ENCODE peak calls at places on chromosomes 7 and 10, in ten cellular contexts. One of them, this sample, is unnamed.

GRCh38 chr10:90604636-90605035 is 253.2 kb downstream of the HTR7 start:
- DNase-seq in iris pigment epithelial cell: no peak
- DNase-seq in activated naive CD8-positive, alpha-beta T cell treated with anti-CD3 and anti-CD28 coated beads, Interleukin-2, amount 50 U/mL, for 24 hours: no peak
- DNase-seq in posterior vena cava: no peak
- DNase-seq in mucosa of descending colon: no peak
- DNase-seq in GM19239: no peak
- DNase-seq in hippocampal formation: no peak
- DNase-seq in WERI-Rb-1: no peak
- DNase-seq in activated T-cell treated with anti-CD3 and anti-CD28 coated beads for 4 hours: no peak
- DNase-seq in dermis microvascular lymphatic vessel endothelial cell: no peak
- DNase-seq in this sample: no peak

GRCh38 chr10:32298066-32298812 is 48.7 kb downstream of the EPC1 start:
- DNase-seq in iris pigment epithelial cell: peak
- DNase-seq in activated naive CD8-positive, alpha-beta T cell treated with anti-CD3 and anti-CD28 coated beads, Interleukin-2, amount 50 U/mL, for 24 hours: no peak
- DNase-seq in posterior vena cava: no peak
- DNase-seq in mucosa of descending colon: no peak
- DNase-seq in GM19239: no peak
- DNase-seq in hippocampal formation: no peak
- DNase-seq in WERI-Rb-1: no peak
- DNase-seq in activated T-cell treated with anti-CD3 and anti-CD28 coated beads for 4 hours: no peak
- DNase-seq in dermis microvascular lymphatic vessel endothelial cell: no peak
- DNase-seq in this sample: no peak

GRCh38 chr7:27906385-27907091 is 166.6 kb downstream of the TAX1BP1 start:
- DNase-seq in iris pigment epithelial cell: no peak
- DNase-seq in activated naive CD8-positive, alpha-beta T cell treated with anti-CD3 and anti-CD28 coated beads, Interleukin-2, amount 50 U/mL, for 24 hours: no peak
- DNase-seq in posterior vena cava: no peak
- DNase-seq in mucosa of descending colon: no peak
- DNase-seq in GM19239: no peak
- DNase-seq in hippocampal formation: no peak
- DNase-seq in WERI-Rb-1: no peak
- DNase-seq in activated T-cell treated with anti-CD3 and anti-CD28 coated beads for 4 hours: no peak
- DNase-seq in dermis microvascular lymphatic vessel endothelial cell: no peak
- DNase-seq in this sample: no peak

GRCh38 chr7:101739757-101740398 is 77.5 kb upstream of the CUX1 start:
- DNase-seq in iris pigment epithelial cell: no peak
- DNase-seq in activated naive CD8-positive, alpha-beta T cell treated with anti-CD3 and anti-CD28 coated beads, Interleukin-2, amount 50 U/mL, for 24 hours: no peak
- DNase-seq in posterior vena cava: no peak
- DNase-seq in mucosa of descending colon: no peak
- DNase-seq in GM19239: no peak
- DNase-seq in hippocampal formation: no peak
- DNase-seq in WERI-Rb-1: no peak
- DNase-seq in activated T-cell treated with anti-CD3 and anti-CD28 coated beads for 4 hours: no peak
- DNase-seq in dermis microvascular lymphatic vessel endothelial cell: no peak
- DNase-seq in this sample: no peak

GRCh38 chr10:61973169-61973568 is 71.7 kb downstream of the ARID5B start:
- DNase-seq in iris pigment epithelial cell: no peak
- DNase-seq in activated naive CD8-positive, alpha-beta T cell treated with anti-CD3 and anti-CD28 coated beads, Interleukin-2, amount 50 U/mL, for 24 hours: no peak
- DNase-seq in posterior vena cava: no peak
- DNase-seq in mucosa of descending colon: no peak
- DNase-seq in GM19239: no peak
- DNase-seq in hippocampal formation: no peak
- DNase-seq in WERI-Rb-1: no peak
- DNase-seq in activated T-cell treated with anti-CD3 and anti-CD28 coated beads for 4 hours: no peak
- DNase-seq in dermis microvascular lymphatic vessel endothelial cell: no peak
- DNase-seq in this sample: no peak

GRCh38 chr7:100566018-100566531 is 7.6 kb downstream of the SAP25 start:
- DNase-seq in iris pigment epithelial cell: no peak
- DNase-seq in activated naive CD8-positive, alpha-beta T cell treated with anti-CD3 and anti-CD28 coated beads, Interleukin-2, amount 50 U/mL, for 24 hours: no peak
- DNase-seq in posterior vena cava: peak
- DNase-seq in mucosa of descending colon: peak
- DNase-seq in GM19239: no peak
- DNase-seq in hippocampal formation: no peak
- DNase-seq in WERI-Rb-1: no peak
- DNase-seq in activated T-cell treated with anti-CD3 and anti-CD28 coated beads for 4 hours: no peak
- DNase-seq in dermis microvascular lymphatic vessel endothelial cell: no peak
- DNase-seq in this sample: no peak

GRCh38 chr7:99372275-99373085 is 2.0 kb upstream of the ARPC1B start:
- DNase-seq in iris pigment epithelial cell: peak
- DNase-seq in activated naive CD8-positive, alpha-beta T cell treated with anti-CD3 and anti-CD28 coated beads, Interleukin-2, amount 50 U/mL, for 24 hours: no peak
- DNase-seq in posterior vena cava: no peak
- DNase-seq in mucosa of descending colon: no peak
- DNase-seq in GM19239: no peak
- DNase-seq in hippocampal formation: no peak
- DNase-seq in WERI-Rb-1: peak
- DNase-seq in activated T-cell treated with anti-CD3 and anti-CD28 coated beads for 4 hours: no peak
- DNase-seq in dermis microvascular lymphatic vessel endothelial cell: no peak
- DNase-seq in this sample: no peak

GRCh38 chr10:70367195-70367796 is 15.1 kb downstream of the LRRC20 start:
- DNase-seq in iris pigment epithelial cell: peak
- DNase-seq in activated naive CD8-positive, alpha-beta T cell treated with anti-CD3 and anti-CD28 coated beads, Interleukin-2, amount 50 U/mL, for 24 hours: no peak
- DNase-seq in posterior vena cava: no peak
- DNase-seq in mucosa of descending colon: no peak
- DNase-seq in GM19239: no peak
- DNase-seq in hippocampal formation: no peak
- DNase-seq in WERI-Rb-1: no peak
- DNase-seq in activated T-cell treated with anti-CD3 and anti-CD28 coated beads for 4 hours: no peak
- DNase-seq in dermis microvascular lymphatic vessel endothelial cell: no peak
- DNase-seq in this sample: no peak

GRCh38 chr7:156827587-156828203 is 65.3 kb downstream of the LMBR1 start:
- DNase-seq in iris pigment epithelial cell: peak
- DNase-seq in activated naive CD8-positive, alpha-beta T cell treated with anti-CD3 and anti-CD28 coated beads, Interleukin-2, amount 50 U/mL, for 24 hours: no peak
- DNase-seq in posterior vena cava: no peak
- DNase-seq in mucosa of descending colon: no peak
- DNase-seq in GM19239: no peak
- DNase-seq in hippocampal formation: no peak
- DNase-seq in WERI-Rb-1: no peak
- DNase-seq in activated T-cell treated with anti-CD3 and anti-CD28 coated beads for 4 hours: no peak
- DNase-seq in dermis microvascular lymphatic vessel endothelial cell: peak
- DNase-seq in this sample: no peak

GRCh38 chr10:61391281-61391680 is 61.9 kb downstream of the TMEM26 start:
- DNase-seq in iris pigment epithelial cell: no peak
- DNase-seq in activated naive CD8-positive, alpha-beta T cell treated with anti-CD3 and anti-CD28 coated beads, Interleukin-2, amount 50 U/mL, for 24 hours: no peak
- DNase-seq in posterior vena cava: no peak
- DNase-seq in mucosa of descending colon: no peak
- DNase-seq in GM19239: no peak
- DNase-seq in hippocampal formation: no peak
- DNase-seq in WERI-Rb-1: no peak
- DNase-seq in activated T-cell treated with anti-CD3 and anti-CD28 coated beads for 4 hours: no peak
- DNase-seq in dermis microvascular lymphatic vessel endothelial cell: no peak
- DNase-seq in this sample: no peak

GRCh38 chr10:125162181-125162906 is 2.0 kb upstream of the CTBP2 start:
- DNase-seq in iris pigment epithelial cell: no peak
- DNase-seq in activated naive CD8-positive, alpha-beta T cell treated with anti-CD3 and anti-CD28 coated beads, Interleukin-2, amount 50 U/mL, for 24 hours: no peak
- DNase-seq in posterior vena cava: no peak
- DNase-seq in mucosa of descending colon: peak
- DNase-seq in GM19239: no peak
- DNase-seq in hippocampal formation: no peak
- DNase-seq in WERI-Rb-1: no peak
- DNase-seq in activated T-cell treated with anti-CD3 and anti-CD28 coated beads for 4 hours: no peak
- DNase-seq in dermis microvascular lymphatic vessel endothelial cell: no peak
- DNase-seq in this sample: no peak

GRCh38 chr7:135761751-135762488 is 13.3 kb upstream of the FAM180A start:
- DNase-seq in iris pigment epithelial cell: peak
- DNase-seq in activated naive CD8-positive, alpha-beta T cell treated with anti-CD3 and anti-CD28 coated beads, Interleukin-2, amount 50 U/mL, for 24 hours: peak
- DNase-seq in posterior vena cava: no peak
- DNase-seq in mucosa of descending colon: no peak
- DNase-seq in GM19239: no peak
- DNase-seq in hippocampal formation: no peak
- DNase-seq in WERI-Rb-1: no peak
- DNase-seq in activated T-cell treated with anti-CD3 and anti-CD28 coated beads for 4 hours: no peak
- DNase-seq in dermis microvascular lymphatic vessel endothelial cell: no peak
- DNase-seq in this sample: no peak

GRCh38 chr7:84744388-84744787 is 442.5 kb downstream of the SEMA3D start:
- DNase-seq in iris pigment epithelial cell: peak
- DNase-seq in activated naive CD8-positive, alpha-beta T cell treated with anti-CD3 and anti-CD28 coated beads, Interleukin-2, amount 50 U/mL, for 24 hours: no peak
- DNase-seq in posterior vena cava: no peak
- DNase-seq in mucosa of descending colon: no peak
- DNase-seq in GM19239: no peak
- DNase-seq in hippocampal formation: no peak
- DNase-seq in WERI-Rb-1: no peak
- DNase-seq in activated T-cell treated with anti-CD3 and anti-CD28 coated beads for 4 hours: no peak
- DNase-seq in dermis microvascular lymphatic vessel endothelial cell: no peak
- DNase-seq in this sample: no peak

GRCh38 chr10:80530251-80530650 is 7.5 kb upstream of the SH2D4B start:
- DNase-seq in iris pigment epithelial cell: peak
- DNase-seq in activated naive CD8-positive, alpha-beta T cell treated with anti-CD3 and anti-CD28 coated beads, Interleukin-2, amount 50 U/mL, for 24 hours: peak
- DNase-seq in posterior vena cava: no peak
- DNase-seq in mucosa of descending colon: no peak
- DNase-seq in GM19239: no peak
- DNase-seq in hippocampal formation: no peak
- DNase-seq in WERI-Rb-1: no peak
- DNase-seq in activated T-cell treated with anti-CD3 and anti-CD28 coated beads for 4 hours: no peak
- DNase-seq in dermis microvascular lymphatic vessel endothelial cell: no peak
- DNase-seq in this sample: no peak

GRCh38 chr7:11297226-11297625 is 323.6 kb downstream of the PHF14 start:
- DNase-seq in iris pigment epithelial cell: no peak
- DNase-seq in activated naive CD8-positive, alpha-beta T cell treated with anti-CD3 and anti-CD28 coated beads, Interleukin-2, amount 50 U/mL, for 24 hours: no peak
- DNase-seq in posterior vena cava: no peak
- DNase-seq in mucosa of descending colon: no peak
- DNase-seq in GM19239: no peak
- DNase-seq in hippocampal formation: no peak
- DNase-seq in WERI-Rb-1: no peak
- DNase-seq in activated T-cell treated with anti-CD3 and anti-CD28 coated beads for 4 hours: no peak
- DNase-seq in dermis microvascular lymphatic vessel endothelial cell: no peak
- DNase-seq in this sample: no peak

GRCh38 chr10:132575320-132576201 is 38.0 kb downstream of the INPP5A start:
- DNase-seq in iris pigment epithelial cell: peak
- DNase-seq in activated naive CD8-positive, alpha-beta T cell treated with anti-CD3 and anti-CD28 coated beads, Interleukin-2, amount 50 U/mL, for 24 hours: peak
- DNase-seq in posterior vena cava: no peak
- DNase-seq in mucosa of descending colon: peak
- DNase-seq in GM19239: no peak
- DNase-seq in hippocampal formation: no peak
- DNase-seq in WERI-Rb-1: no peak
- DNase-seq in activated T-cell treated with anti-CD3 and anti-CD28 coated beads for 4 hours: no peak
- DNase-seq in dermis microvascular lymphatic vessel endothelial cell: no peak
- DNase-seq in this sample: no peak

GRCh38 chr10:15370741-15371701 is at the start of gene FAM171A1:
- DNase-seq in iris pigment epithelial cell: peak
- DNase-seq in activated naive CD8-positive, alpha-beta T cell treated with anti-CD3 and anti-CD28 coated beads, Interleukin-2, amount 50 U/mL, for 24 hours: peak
- DNase-seq in posterior vena cava: no peak
- DNase-seq in mucosa of descending colon: peak
- DNase-seq in GM19239: peak
- DNase-seq in hippocampal formation: peak
- DNase-seq in WERI-Rb-1: peak
- DNase-seq in activated T-cell treated with anti-CD3 and anti-CD28 coated beads for 4 hours: peak
- DNase-seq in dermis microvascular lymphatic vessel endothelial cell: no peak
- DNase-seq in this sample: no peak

GRCh38 chr10:86139066-86139657 is 227.4 kb downstream of the GRID1 start:
- DNase-seq in iris pigment epithelial cell: no peak
- DNase-seq in activated naive CD8-positive, alpha-beta T cell treated with anti-CD3 and anti-CD28 coated beads, Interleukin-2, amount 50 U/mL, for 24 hours: peak
- DNase-seq in posterior vena cava: no peak
- DNase-seq in mucosa of descending colon: no peak
- DNase-seq in GM19239: no peak
- DNase-seq in hippocampal formation: peak
- DNase-seq in WERI-Rb-1: peak
- DNase-seq in activated T-cell treated with anti-CD3 and anti-CD28 coated beads for 4 hours: no peak
- DNase-seq in dermis microvascular lymphatic vessel endothelial cell: no peak
- DNase-seq in this sample: no peak

GRCh38 chr7:33775790-33776189 is 129.5 kb upstream of the BMPER start:
- DNase-seq in iris pigment epithelial cell: no peak
- DNase-seq in activated naive CD8-positive, alpha-beta T cell treated with anti-CD3 and anti-CD28 coated beads, Interleukin-2, amount 50 U/mL, for 24 hours: no peak
- DNase-seq in posterior vena cava: no peak
- DNase-seq in mucosa of descending colon: no peak
- DNase-seq in GM19239: no peak
- DNase-seq in hippocampal formation: no peak
- DNase-seq in WERI-Rb-1: no peak
- DNase-seq in activated T-cell treated with anti-CD3 and anti-CD28 coated beads for 4 hours: no peak
- DNase-seq in dermis microvascular lymphatic vessel endothelial cell: no peak
- DNase-seq in this sample: no peak

GRCh38 chr10:107075117-107075516 is 89.4 kb downstream of the SORCS1 start:
- DNase-seq in iris pigment epithelial cell: no peak
- DNase-seq in activated naive CD8-positive, alpha-beta T cell treated with anti-CD3 and anti-CD28 coated beads, Interleukin-2, amount 50 U/mL, for 24 hours: no peak
- DNase-seq in posterior vena cava: no peak
- DNase-seq in mucosa of descending colon: no peak
- DNase-seq in GM19239: no peak
- DNase-seq in hippocampal formation: no peak
- DNase-seq in WERI-Rb-1: no peak
- DNase-seq in activated T-cell treated with anti-CD3 and anti-CD28 coated beads for 4 hours: no peak
- DNase-seq in dermis microvascular lymphatic vessel endothelial cell: no peak
- DNase-seq in this sample: no peak

GRCh38 chr7:74178632-74179031 is 4.5 kb downstream of the EIF4H start:
- DNase-seq in iris pigment epithelial cell: peak
- DNase-seq in activated naive CD8-positive, alpha-beta T cell treated with anti-CD3 and anti-CD28 coated beads, Interleukin-2, amount 50 U/mL, for 24 hours: no peak
- DNase-seq in posterior vena cava: no peak
- DNase-seq in mucosa of descending colon: no peak
- DNase-seq in GM19239: no peak
- DNase-seq in hippocampal formation: no peak
- DNase-seq in WERI-Rb-1: no peak
- DNase-seq in activated T-cell treated with anti-CD3 and anti-CD28 coated beads for 4 hours: no peak
- DNase-seq in dermis microvascular lymphatic vessel endothelial cell: no peak
- DNase-seq in this sample: no peak

GRCh38 chr7:128831994-128832879 is 2.0 kb downstream of the FLNC start:
- DNase-seq in iris pigment epithelial cell: peak
- DNase-seq in activated naive CD8-positive, alpha-beta T cell treated with anti-CD3 and anti-CD28 coated beads, Interleukin-2, amount 50 U/mL, for 24 hours: no peak
- DNase-seq in posterior vena cava: peak
- DNase-seq in mucosa of descending colon: no peak
- DNase-seq in GM19239: no peak
- DNase-seq in hippocampal formation: peak
- DNase-seq in WERI-Rb-1: peak
- DNase-seq in activated T-cell treated with anti-CD3 and anti-CD28 coated beads for 4 hours: no peak
- DNase-seq in dermis microvascular lymphatic vessel endothelial cell: no peak
- DNase-seq in this sample: no peak

GRCh38 chr7:138396251-138397070 is 63.6 kb upstream of the TRIM24 start:
- DNase-seq in iris pigment epithelial cell: no peak
- DNase-seq in activated naive CD8-positive, alpha-beta T cell treated with anti-CD3 and anti-CD28 coated beads, Interleukin-2, amount 50 U/mL, for 24 hours: no peak
- DNase-seq in posterior vena cava: no peak
- DNase-seq in mucosa of descending colon: no peak
- DNase-seq in GM19239: peak
- DNase-seq in hippocampal formation: no peak
- DNase-seq in WERI-Rb-1: no peak
- DNase-seq in activated T-cell treated with anti-CD3 and anti-CD28 coated beads for 4 hours: no peak
- DNase-seq in dermis microvascular lymphatic vessel endothelial cell: no peak
- DNase-seq in this sample: no peak

GRCh38 chr7:27576360-27576944 is 86.2 kb downstream of the HIBADH start:
- DNase-seq in iris pigment epithelial cell: peak
- DNase-seq in activated naive CD8-positive, alpha-beta T cell treated with anti-CD3 and anti-CD28 coated beads, Interleukin-2, amount 50 U/mL, for 24 hours: no peak
- DNase-seq in posterior vena cava: no peak
- DNase-seq in mucosa of descending colon: no peak
- DNase-seq in GM19239: no peak
- DNase-seq in hippocampal formation: no peak
- DNase-seq in WERI-Rb-1: no peak
- DNase-seq in activated T-cell treated with anti-CD3 and anti-CD28 coated beads for 4 hours: no peak
- DNase-seq in dermis microvascular lymphatic vessel endothelial cell: peak
- DNase-seq in this sample: no peak

GRCh38 chr10:70981936-70982335 is 93.6 kb upstream of the PCBD1 start:
- DNase-seq in iris pigment epithelial cell: no peak
- DNase-seq in activated naive CD8-positive, alpha-beta T cell treated with anti-CD3 and anti-CD28 coated beads, Interleukin-2, amount 50 U/mL, for 24 hours: no peak
- DNase-seq in posterior vena cava: peak
- DNase-seq in mucosa of descending colon: no peak
- DNase-seq in GM19239: no peak
- DNase-seq in hippocampal formation: no peak
- DNase-seq in WERI-Rb-1: no peak
- DNase-seq in activated T-cell treated with anti-CD3 and anti-CD28 coated beads for 4 hours: no peak
- DNase-seq in dermis microvascular lymphatic vessel endothelial cell: no peak
- DNase-seq in this sample: no peak

GRCh38 chr7:94439893-94440381 is 45.2 kb downstream of the COL1A2 start:
- DNase-seq in iris pigment epithelial cell: peak
- DNase-seq in activated naive CD8-positive, alpha-beta T cell treated with anti-CD3 and anti-CD28 coated beads, Interleukin-2, amount 50 U/mL, for 24 hours: no peak
- DNase-seq in posterior vena cava: no peak
- DNase-seq in mucosa of descending colon: no peak
- DNase-seq in GM19239: no peak
- DNase-seq in hippocampal formation: no peak
- DNase-seq in WERI-Rb-1: no peak
- DNase-seq in activated T-cell treated with anti-CD3 and anti-CD28 coated beads for 4 hours: no peak
- DNase-seq in dermis microvascular lymphatic vessel endothelial cell: no peak
- DNase-seq in this sample: no peak

GRCh38 chr7:1317654-1318450 is 85.2 kb downstream of the UNCX start:
- DNase-seq in iris pigment epithelial cell: no peak
- DNase-seq in activated naive CD8-positive, alpha-beta T cell treated with anti-CD3 and anti-CD28 coated beads, Interleukin-2, amount 50 U/mL, for 24 hours: no peak
- DNase-seq in posterior vena cava: peak
- DNase-seq in mucosa of descending colon: no peak
- DNase-seq in GM19239: no peak
- DNase-seq in hippocampal formation: no peak
- DNase-seq in WERI-Rb-1: no peak
- DNase-seq in activated T-cell treated with anti-CD3 and anti-CD28 coated beads for 4 hours: no peak
- DNase-seq in dermis microvascular lymphatic vessel endothelial cell: no peak
- DNase-seq in this sample: no peak

GRCh38 chr7:38704041-38704547 is 72.9 kb upstream of the AMPH start:
- DNase-seq in iris pigment epithelial cell: peak
- DNase-seq in activated naive CD8-positive, alpha-beta T cell treated with anti-CD3 and anti-CD28 coated beads, Interleukin-2, amount 50 U/mL, for 24 hours: no peak
- DNase-seq in posterior vena cava: no peak
- DNase-seq in mucosa of descending colon: no peak
- DNase-seq in GM19239: no peak
- DNase-seq in hippocampal formation: no peak
- DNase-seq in WERI-Rb-1: no peak
- DNase-seq in activated T-cell treated with anti-CD3 and anti-CD28 coated beads for 4 hours: no peak
- DNase-seq in dermis microvascular lymphatic vessel endothelial cell: no peak
- DNase-seq in this sample: no peak

This sample was measured in thoracic aorta.